ENCODE peak calls at places on chromosomes 12 and 14, in ten cellular contexts. R, G, W, O, F, X, C, Y, B and A are unnamed samples.

GRCh38 chr12:79547735-79548347 is 142.9 kb downstream of the PAWR start:
- DNase-seq in W (peak), B (peak), R (no peak), G (no peak), Y (peak), X (no peak), C (no peak), O (peak), F (peak), A (peak)

GRCh38 chr12:131242741-131243496 is 289.2 kb downstream of the ADGRD1 start:
- DNase-seq in F (peak), W (peak), Y (no peak), G (no peak), C (peak), R (no peak), O (no peak), B (peak), X (no peak), A (peak)

GRCh38 chr12:503111-503761 is 43.5 kb downstream of the B4GALNT3 start:
- DNase-seq in C (no peak), G (no peak), O (no peak), W (peak), X (no peak), R (no peak), F (peak), Y (no peak), B (no peak), A (no peak)

GRCh38 chr12:111598637-111599458 is at the start of gene ATXN2:
- DNase-seq in X (no peak), B (no peak), F (no peak), R (peak), C (peak), Y (peak), O (no peak), G (no peak), W (peak), A (no peak)

GRCh38 chr14:59130472-59130871 is 58.0 kb upstream of the DAAM1 start:
- DNase-seq in W (no peak), C (no peak), R (no peak), Y (no peak), X (no peak), B (no peak), F (no peak), G (no peak), O (no peak), A (peak)

GRCh38 chr14:73462815-73463214 is 4.5 kb upstream of the NUMB start:
- DNase-seq in X (no peak), R (no peak), O (no peak), W (no peak), B (no peak), C (no peak), F (no peak), Y (no peak), G (no peak), A (no peak)

GRCh38 chr12:64171715-64172114 is 50.4 kb downstream of the KICS2 start:
- DNase-seq in X (no peak), O (no peak), W (no peak), F (no peak), G (no peak), B (no peak), R (no peak), C (no peak), Y (no peak), A (no peak)

GRCh38 chr14:76486251-76486743 is 110.4 kb downstream of the ESRRB start:
- DNase-seq in G (no peak), R (no peak), C (no peak), X (no peak), B (no peak), W (no peak), F (no peak), Y (no peak), O (no peak), A (peak)

GRCh38 chr12:48580831-48581230 is 11.0 kb upstream of the LALBA start:
- DNase-seq in X (no peak), C (no peak), O (no peak), R (no peak), Y (no peak), B (no peak), W (no peak), F (no peak), G (no peak), A (no peak)

GRCh38 chr12:119102714-119103113 is 76.0 kb upstream of the HSPB8 start:
- DNase-seq in C (no peak), O (no peak), X (no peak), R (no peak), F (no peak), Y (no peak), W (no peak), B (no peak), G (no peak), A (no peak)

GRCh38 chr12:2396448-2396871 is 343.7 kb downstream of the CACNA1C start:
- DNase-seq in F (no peak), G (no peak), B (no peak), O (no peak), W (peak), C (peak), X (no peak), R (no peak), Y (no peak), A (no peak)

GRCh38 chr12:14384783-14385638 is 19.5 kb downstream of the ATF7IP start:
- DNase-seq in R (peak), B (peak), X (no peak), W (peak), Y (no peak), C (peak), G (peak), F (peak), O (no peak), A (peak)

GRCh38 chr14:53458368-53458814 is 305.3 kb upstream of the DDHD1 start:
- DNase-seq in X (no peak), C (no peak), Y (no peak), F (no peak), W (no peak), O (peak), B (no peak), R (no peak), G (no peak), A (no peak)

GRCh38 chr12:30874455-30875313 is 51.9 kb upstream of the TSPAN11 start:
- DNase-seq in O (no peak), B (no peak), R (no peak), Y (no peak), G (no peak), W (no peak), F (peak), X (no peak), C (no peak), A (no peak)

GRCh38 chr14:71212683-71213107 is 305.4 kb downstream of the PCNX1 start:
- DNase-seq in R (no peak), Y (no peak), C (no peak), X (no peak), W (peak), F (no peak), O (no peak), G (no peak), B (no peak), A (no peak)

GRCh38 chr12:132838464-132839080 is 9.9 kb upstream of the GOLGA3 start:
- DNase-seq in B (no peak), F (no peak), C (no peak), G (no peak), X (no peak), W (no peak), Y (no peak), R (no peak), O (no peak), A (no peak)

GRCh38 chr12:32603858-32604257 is 75.2 kb upstream of the DNM1L start:
- DNase-seq in Y (no peak), R (no peak), W (no peak), F (no peak), B (peak), X (no peak), G (peak), O (no peak), C (no peak), A (no peak)

GRCh38 chr12:3453947-3454675 is 36.9 kb upstream of the PRMT8 start:
- DNase-seq in Y (no peak), R (no peak), C (no peak), F (peak), O (no peak), X (no peak), B (no peak), W (no peak), G (no peak), A (no peak)

GRCh38 chr12:31324845-31325523 is 966 bp downstream of the SINHCAF start:
- DNase-seq in X (no peak), Y (no peak), B (peak), C (peak), G (peak), F (no peak), R (peak), O (no peak), W (peak), A (no peak)

GRCh38 chr12:29569392-29569791 is 71.9 kb upstream of the OVCH1 start:
- DNase-seq in Y (no peak), X (no peak), B (no peak), W (no peak), O (no peak), C (no peak), G (no peak), R (no peak), F (no peak), A (no peak)

GRCh38 chr12:43115441-43116160 is 436.4 kb downstream of the ADAMTS20 start:
- DNase-seq in G (no peak), O (no peak), X (no peak), C (no peak), W (no peak), F (no peak), R (no peak), Y (no peak), B (no peak), A (no peak)